ENCODE peak calls at places on chromosomes 5 and 9, in seven cellular contexts. N, U, M, Q, X, E and Y are unnamed samples.

GRCh38 chr5:75059887-75060286 is 7.5 kb upstream of the GCNT4 start:
- DNase-seq in N (no peak), U (no peak), M (no peak), Q (no peak), X (no peak), E (no peak), Y (no peak)

GRCh38 chr9:5435912-5436311 is 1.8 kb downstream of the PLGRKT start:
- DNase-seq in N (no peak), U (no peak), M (no peak), Q (no peak), X (peak; percentile 66), E (no peak), Y (no peak)

GRCh38 chr5:107401470-107402085 is 269.2 kb downstream of the EFNA5 start:
- DNase-seq in N (no peak), U (no peak), M (no peak), Q (no peak), X (no peak), E (no peak), Y (no peak)

GRCh38 chr9:111825468-111826145 is 30.9 kb upstream of the SHOC1 start:
- DNase-seq in N (no peak), U (peak; percentile 50), M (no peak), Q (no peak), X (no peak), E (no peak), Y (no peak)

GRCh38 chr9:108991479-108991878 is 21.8 kb downstream of the CTNNAL1 start:
- DNase-seq in N (no peak), U (peak; percentile 61), M (peak; percentile 69), Q (no peak), X (no peak), E (no peak), Y (no peak)

GRCh38 chr9:34559616-34560546 is 29.6 kb downstream of the CNTFR start:
- DNase-seq in N (peak; percentile 27), U (peak; percentile 59), M (peak; percentile 53), Q (no peak), X (no peak), E (peak; percentile 55), Y (peak; percentile 66)

GRCh38 chr5:81256766-81257165 is 23.6 kb downstream of the CKMT2 start:
- DNase-seq in N (no peak), U (no peak), M (no peak), Q (no peak), X (no peak), E (no peak), Y (no peak)

GRCh38 chr5:1779782-1780620 is 19.6 kb downstream of the MRPL36 start:
- DNase-seq in N (no peak), U (no peak), M (no peak), Q (no peak), X (no peak), E (no peak), Y (no peak)

GRCh38 chr9:137892424-137893191 is 15.0 kb downstream of the CACNA1B start:
- DNase-seq in N (no peak), U (no peak), M (no peak), Q (no peak), X (no peak), E (no peak), Y (no peak)

GRCh38 chr5:10565785-10566506 is 2.1 kb downstream of the ANKRD33B start:
- DNase-seq in N (no peak), U (no peak), M (no peak), Q (no peak), X (no peak), E (no peak), Y (no peak)

GRCh38 chr9:121450241-121450640 is 49.4 kb downstream of the GGTA1 start:
- DNase-seq in N (no peak), U (no peak), M (no peak), Q (no peak), X (no peak), E (no peak), Y (no peak)

GRCh38 chr5:80206282-80206681 is 49.6 kb downstream of the SERINC5 start:
- DNase-seq in N (no peak), U (peak; percentile 86), M (no peak), Q (no peak), X (no peak), E (no peak), Y (no peak)

GRCh38 chr5:80210014-80210413 is 45.8 kb downstream of the SERINC5 start:
- DNase-seq in N (no peak), U (no peak), M (no peak), Q (no peak), X (no peak), E (no peak), Y (no peak)

GRCh38 chr5:80208337-80208736 is 47.5 kb downstream of the SERINC5 start:
- DNase-seq in N (no peak), U (no peak), M (no peak), Q (no peak), X (no peak), E (no peak), Y (no peak)

GRCh38 chr5:80207832-80208231 is 48.0 kb downstream of the SERINC5 start:
- DNase-seq in N (no peak), U (no peak), M (no peak), Q (no peak), X (no peak), E (no peak), Y (no peak)

GRCh38 chr5:80204808-80205614 is 50.8 kb downstream of the SERINC5 start:
- DNase-seq in N (no peak), U (peak; percentile 76), M (peak; percentile 51), Q (no peak), X (no peak), E (peak; percentile 90), Y (peak; percentile 38)
- H3K9me3 ChIP-seq in N (no peaks in the 10 kb centered on the region), U (no peaks in the 10 kb centered on the region), M (no peaks in the 10 kb centered on the region), Q (peaks cover 6% of the 10 kb centered on the region), X (no peaks in the 10 kb centered on the region), E (no peaks in the 10 kb centered on the region), Y (no peaks in the 10 kb centered on the region)

DNA sequence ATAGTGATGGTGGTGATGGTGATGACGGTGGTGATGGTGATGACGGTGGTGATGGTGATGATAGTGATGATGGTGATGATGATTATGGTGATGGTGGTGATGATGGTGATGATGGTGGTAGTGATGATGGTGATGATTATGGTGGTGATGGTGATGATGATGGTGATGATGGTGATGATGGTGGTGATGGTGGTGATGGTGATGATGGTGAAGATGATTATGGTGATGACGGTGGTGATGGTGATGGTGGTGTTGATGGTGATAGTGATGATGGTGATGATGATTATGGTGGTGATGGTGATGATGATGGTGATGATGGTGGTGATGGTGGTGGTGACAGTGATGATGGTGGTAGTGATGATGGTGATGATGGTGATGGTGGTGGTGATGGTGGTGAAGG is 149.2 kb upstream of the IRX1 start:
- DNase-seq in N (no peak), U (no peak), M (no peak), Q (no peak), X (no peak), E (no peak), Y (no peak)
- H3K4me1 ChIP-seq in N (no peaks in the 10 kb centered on the region), U (no peaks in the 10 kb centered on the region), M (no peaks in the 10 kb centered on the region), Q (no peaks in the 10 kb centered on the region), X (no peaks in the 10 kb centered on the region), E (no peaks in the 10 kb centered on the region), Y (no peaks in the 10 kb centered on the region)

DNA sequence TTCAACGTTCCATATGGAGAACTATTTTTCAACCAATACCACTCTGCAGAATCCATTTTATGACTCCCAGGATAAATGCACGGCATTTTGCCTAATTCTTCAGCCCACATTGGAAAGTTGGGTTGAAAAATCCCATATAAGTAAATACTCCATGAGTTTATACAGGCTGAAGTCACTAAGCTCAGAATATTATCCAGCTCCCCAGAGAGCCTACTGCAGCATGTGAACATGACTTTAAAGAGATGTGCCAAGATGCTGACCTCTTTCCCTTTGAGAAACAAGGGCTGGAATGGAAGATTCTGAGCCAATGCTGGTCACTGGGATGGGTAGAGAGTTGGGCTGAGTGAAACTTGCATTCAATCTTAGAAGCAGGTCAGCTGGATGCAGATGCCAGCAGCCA is 111.9 kb upstream of the SLIT3 start:
- DNase-seq in N (no peak), U (no peak), M (no peak), Q (no peak), X (no peak), E (no peak), Y (no peak)
- TF ChIP-seq POLR2A in N (no peak), U (no peak), M (no peak), Q (no peak), X (no peak), E (no peak), Y (no peak)

GRCh38 chr5:145375521-145375920 is 459.6 kb downstream of the PRELID2 start:
- DNase-seq in N (no peak), U (no peak), M (no peak), Q (no peak), X (no peak), E (no peak), Y (no peak)
- H3K9me3 ChIP-seq in N (peaks cover 23% of the 10 kb centered on the region), U (peaks cover 9% of the 10 kb centered on the region), M (no peaks in the 10 kb centered on the region), Q (no peaks in the 10 kb centered on the region), X (no peaks in the 10 kb centered on the region), E (no peaks in the 10 kb centered on the region), Y (no peaks in the 10 kb centered on the region)

GRCh38 chr5:40432836-40433235 is 246.9 kb upstream of the PTGER4 start:
- DNase-seq in N (no peak), U (no peak), M (no peak), Q (no peak), X (no peak), E (no peak), Y (no peak)
- H3K4me1 ChIP-seq in N (peaks cover 5% of the 10 kb centered on the region), U (no peaks in the 10 kb centered on the region), M (peaks cover 10% of the 10 kb centered on the region), Q (no peaks in the 10 kb centered on the region), X (no peaks in the 10 kb centered on the region), E (no peaks in the 10 kb centered on the region), Y (peaks cover 11% of the 10 kb centered on the region)

GRCh38 chr5:132177691-132178149 is 49.9 kb downstream of the P4HA2 start:
- DNase-seq in N (no peak), U (no peak), M (no peak), Q (no peak), X (no peak), E (no peak), Y (no peak)
- TF ChIP-seq POLR2A in N (no peak), U (no peak), M (no peak), Q (no peak), X (no peak), E (no peak), Y (no peak)